ENCODE peak calls at places on chromosome 20, in nine cellular contexts. B is AG04450, L is AG20443, D is T-helper 17 cell, F is GM20000, M is lower leg skin, I is mesenteric fat pad, A is omental fat pad, R is cardiac muscle cell. H is an unnamed sample.
A peak's percentile ranks its signal among the peaks of the same experiment; 100 is the strongest.

GRCh38 chr20:24698706-24699206 is 229.3 kb downstream of the SYNDIG1 start:
- DNase-seq in B (no peak), L (no peak), D (no peak), F (no peak), M (peak; percentile 57), I (peak; percentile 45), A (no peak), R (no peak), H (no peak)

GRCh38 chr20:45044084-45044573 is 56.8 kb downstream of the KCNS1 start:
- DNase-seq in B (peak; percentile 55), L (peak; percentile 74), D (no peak), F (peak; percentile 45), M (no peak), I (no peak), A (no peak), R (peak; percentile 79), H (peak; percentile 79)

GRCh38 chr20:57662028-57662312 is 41.7 kb upstream of the ZBP1 start:
- DNase-seq in B (no peak), L (no peak), D (no peak), F (no peak), M (peak; percentile 83), I (no peak), A (no peak), R (no peak), H (no peak)

GRCh38 chr20:25058797-25059486 is 1.0 kb upstream of the ACSS1 start:
- DNase-seq in B (no peak), L (no peak), D (peak; percentile 5), F (no peak), M (peak; percentile 86), I (peak; percentile 68), A (no peak), R (no peak), H (no peak)

GRCh38 chr20:43669332-43669731 is 2.4 kb downstream of the MYBL2 start:
- DNase-seq in B (no peak), L (no peak), D (no peak), F (no peak), M (no peak), I (no peak), A (no peak), R (no peak), H (peak; percentile 80)

GRCh38 chr20:40010483-40010882 is 678.6 kb downstream of the MAFB start:
- DNase-seq in B (no peak), L (peak; percentile 9), D (no peak), F (no peak), M (no peak), I (no peak), A (no peak), R (no peak), H (peak; percentile 20)

GRCh38 chr20:58980711-58981563 is at the start of gene NELFCD:
- DNase-seq in B (peak; percentile 33), L (peak; percentile 100), D (peak; percentile 94), F (peak; percentile 99), M (peak; percentile 96), I (peak; percentile 96), A (peak; percentile 53), R (peak; percentile 93), H (peak; percentile 89)

GRCh38 chr20:61815678-61816077 is 250.0 kb downstream of the TAF4 start:
- DNase-seq in B (no peak), L (no peak), D (no peak), F (no peak), M (no peak), I (no peak), A (no peak), R (no peak), H (no peak)

GRCh38 chr20:2746636-2747265 is 53.7 kb downstream of the CPXM1 start:
- DNase-seq in B (no peak), L (no peak), D (no peak), F (no peak), M (peak; percentile 68), I (no peak), A (no peak), R (no peak), H (no peak)

GRCh38 chr20:46364670-46365482 is 41.5 kb downstream of the ELMO2 start:
- DNase-seq in B (no peak), L (no peak), D (no peak), F (no peak), M (peak; percentile 76), I (no peak), A (no peak), R (no peak), H (no peak)

GRCh38 chr20:4886771-4887527 is 114.4 kb downstream of the SLC23A2 start:
- DNase-seq in B (no peak), L (no peak), D (no peak), F (no peak), M (no peak), I (no peak), A (no peak), R (no peak), H (no peak)

GRCh38 chr20:5214826-5215225 is 88.0 kb downstream of the CDS2 start:
- DNase-seq in B (no peak), L (no peak), D (no peak), F (no peak), M (no peak), I (no peak), A (no peak), R (no peak), H (no peak)

GRCh38 chr20:44883214-44883902 is 2.1 kb upstream of the YWHAB start:
- DNase-seq in B (no peak), L (no peak), D (no peak), F (no peak), M (no peak), I (no peak), A (no peak), R (no peak), H (no peak)

GRCh38 chr20:24677626-24678328 is 208.3 kb downstream of the SYNDIG1 start:
- DNase-seq in B (no peak), L (no peak), D (no peak), F (no peak), M (no peak), I (peak; percentile 35), A (no peak), R (no peak), H (no peak)

GRCh38 chr20:58716476-58717277 is 24.1 kb downstream of the NPEPL1 start:
- DNase-seq in B (no peak), L (peak; percentile 22), D (no peak), F (no peak), M (peak; percentile 81), I (peak; percentile 87), A (no peak), R (no peak), H (peak; percentile 25)

GRCh38 chr20:1469925-1470571 is 3.4 kb upstream of the NSFL1C start:
- DNase-seq in B (peak; percentile 98), L (peak; percentile 80), D (no peak), F (peak; percentile 67), M (peak; percentile 91), I (no peak), A (peak; percentile 60), R (peak; percentile 83), H (peak; percentile 100)

GRCh38 chr20:57947421-57948176 is 237.8 kb upstream of the PMEPA1 start:
- DNase-seq in B (no peak), L (peak; percentile 86), D (no peak), F (no peak), M (no peak), I (no peak), A (no peak), R (no peak), H (peak; percentile 73)

GRCh38 chr20:3572151-3572550 is 91.0 kb downstream of the GFRA4 start:
- DNase-seq in B (no peak), L (no peak), D (no peak), F (no peak), M (no peak), I (no peak), A (no peak), R (no peak), H (no peak)

GRCh38 chr20:32823078-32823477 is 3.3 kb downstream of the MAPRE1 start:
- DNase-seq in B (peak; percentile 39), L (peak; percentile 76), D (no peak), F (no peak), M (peak; percentile 87), I (no peak), A (no peak), R (peak; percentile 26), H (peak; percentile 69)

GRCh38 chr20:49603209-49603627 is 35.3 kb upstream of the PTGIS start:
- DNase-seq in B (no peak), L (no peak), D (no peak), F (no peak), M (no peak), I (no peak), A (no peak), R (peak; percentile 26), H (no peak)

GRCh38 chr20:16020971-16021370 is 552.3 kb downstream of the KIF16B start:
- DNase-seq in B (no peak), L (peak; percentile 29), D (no peak), F (no peak), M (no peak), I (no peak), A (no peak), R (no peak), H (peak; percentile 98)

GRCh38 chr20:2387180-2387577 is 6.5 kb downstream of the TGM6 start:
- DNase-seq in B (no peak), L (no peak), D (no peak), F (peak; percentile 68), M (peak; percentile 78), I (no peak), A (no peak), R (peak; percentile 45), H (peak; percentile 6)

GRCh38 chr20:33370296-33370695 is 31.0 kb downstream of the CDK5RAP1 start:
- DNase-seq in B (no peak), L (no peak), D (peak; percentile 39), F (peak; percentile 39), M (peak; percentile 42), I (no peak), A (no peak), R (no peak), H (peak; percentile 88)

GRCh38 chr20:52578559-52578958 is 387.0 kb upstream of the ZFP64 start:
- DNase-seq in B (no peak), L (no peak), D (no peak), F (no peak), M (no peak), I (no peak), A (no peak), R (no peak), H (no peak)

GRCh38 chr20:3640259-3640658 is 22.9 kb downstream of the GFRA4 start:
- DNase-seq in B (no peak), L (no peak), D (no peak), F (no peak), M (no peak), I (no peak), A (no peak), R (no peak), H (no peak)

GRCh38 chr20:2874456-2874855 is 1.2 kb downstream of the PTPRA start:
- DNase-seq in B (no peak), L (no peak), D (no peak), F (no peak), M (no peak), I (no peak), A (no peak), R (no peak), H (peak; percentile 10)

GRCh38 chr20:24912397-24913075 is 36.5 kb upstream of the CST7 start:
- DNase-seq in B (no peak), L (no peak), D (no peak), F (no peak), M (peak; percentile 65), I (peak; percentile 72), A (no peak), R (no peak), H (no peak)

GRCh38 chr20:62740286-62741141 is 31.9 kb downstream of the NTSR1 start:
- DNase-seq in B (peak; percentile 68), L (peak; percentile 76), D (peak; percentile 56), F (peak; percentile 89), M (peak; percentile 92), I (no peak), A (no peak), R (no peak), H (no peak)

GRCh38 chr20:44851545-44851944 is 34.0 kb upstream of the YWHAB start:
- DNase-seq in B (no peak), L (no peak), D (no peak), F (no peak), M (no peak), I (no peak), A (no peak), R (no peak), H (no peak)

GRCh38 chr20:40532103-40532502 is 156.9 kb downstream of the MAFB start:
- DNase-seq in B (no peak), L (no peak), D (no peak), F (no peak), M (no peak), I (no peak), A (no peak), R (no peak), H (peak; percentile 6)

GRCh38 chr20:37357481-37358365 is 11.8 kb downstream of the SRC start:
- DNase-seq in B (no peak), L (no peak), D (no peak), F (no peak), M (no peak), I (no peak), A (no peak), R (no peak), H (no peak)